ENCODE peak calls at places on chromosomes 13 and 19, in four cellular contexts. Q is K562, X is GM12878, R is HepG2. T is an unnamed sample.

GRCh38 chr13:91946498-91947070 is 548.2 kb downstream of the GPC5 start:
- DNase-seq in R (peak), Q (peak), X (no peak), T (peak)

GRCh38 chr19:40610396-40611064 is 9.4 kb downstream of the LTBP4 start:
- DNase-seq in Q (no peak), X (no peak), R (no peak), T (peak)

GRCh38 chr19:51784922-51785690 is 9.9 kb upstream of the FPR3 start:
- DNase-seq in X (peak), R (no peak), Q (peak), T (no peak)

GRCh38 chr19:28864577-28865042 is 348.3 kb downstream of the UQCRFS1 start:
- DNase-seq in X (no peak), R (no peak), Q (no peak), T (no peak)

GRCh38 chr19:46984077-46985010 is 35.3 kb upstream of the NPAS1 start:
- DNase-seq in R (peak), Q (no peak), X (no peak), T (peak)

GRCh38 chr13:99374994-99375805 is 68.0 kb upstream of the GPR183 start:
- DNase-seq in X (no peak), Q (no peak), R (no peak), T (no peak)

GRCh38 chr13:109271061-109271460 is 515.3 kb downstream of the IRS2 start:
- DNase-seq in X (no peak), Q (no peak), R (no peak), T (no peak)

GRCh38 chr19:33438016-33438671 is 64.6 kb downstream of the CEBPG start:
- DNase-seq in X (no peak), Q (no peak), R (no peak), T (peak)

GRCh38 chr13:49859568-49859967 is 67.1 kb upstream of the KPNA3 start:
- DNase-seq in R (peak), Q (no peak), X (no peak), T (no peak)

GRCh38 chr19:8397291-8397690 is 7.1 kb downstream of the RAB11B start:
- DNase-seq in R (no peak), Q (no peak), X (no peak), T (peak)

GRCh38 chr19:13573268-13573667 is 67.0 kb upstream of the CACNA1A start:
- DNase-seq in X (no peak), Q (no peak), R (no peak), T (no peak)

GRCh38 chr19:11481777-11482383 is 1.0 kb upstream of the ELAVL3 start:
- DNase-seq in Q (peak), R (peak), X (peak), T (peak)

GRCh38 chr13:107057028-107057427 is 489.1 kb upstream of the ARGLU1 start:
- DNase-seq in X (no peak), R (peak), Q (no peak), T (no peak)
- H2AFZ ChIP-seq in X (no peak), R (no peak), Q (no peak), T (no peak)

GRCh38 chr19:3978145-3978544 is 7.1 kb downstream of the EEF2 start:
- DNase-seq in Q (no peak), X (no peak), R (no peak), T (no peak)

GRCh38 chr19:3981373-3981735 is 3.9 kb downstream of the EEF2 start:
- DNase-seq in X (no peak), R (no peak), Q (no peak), T (no peak)

GRCh38 chr19:3980353-3981251 is 4.7 kb downstream of the EEF2 start:
- DNase-seq in R (no peak), Q (no peak), X (no peak), T (peak)

GRCh38 chr19:3979289-3979673 is 6.0 kb downstream of the EEF2 start:
- DNase-seq in X (no peak), R (no peak), Q (no peak), T (peak)

GRCh38 chr19:3979674-3980352 is 5.5 kb downstream of the EEF2 start:
- DNase-seq in R (no peak), Q (no peak), X (no peak), T (peak)
- TF ChIP-seq FOXM1 in R (no peak), Q (no peak), X (no peak), T (no peak)

DNA sequence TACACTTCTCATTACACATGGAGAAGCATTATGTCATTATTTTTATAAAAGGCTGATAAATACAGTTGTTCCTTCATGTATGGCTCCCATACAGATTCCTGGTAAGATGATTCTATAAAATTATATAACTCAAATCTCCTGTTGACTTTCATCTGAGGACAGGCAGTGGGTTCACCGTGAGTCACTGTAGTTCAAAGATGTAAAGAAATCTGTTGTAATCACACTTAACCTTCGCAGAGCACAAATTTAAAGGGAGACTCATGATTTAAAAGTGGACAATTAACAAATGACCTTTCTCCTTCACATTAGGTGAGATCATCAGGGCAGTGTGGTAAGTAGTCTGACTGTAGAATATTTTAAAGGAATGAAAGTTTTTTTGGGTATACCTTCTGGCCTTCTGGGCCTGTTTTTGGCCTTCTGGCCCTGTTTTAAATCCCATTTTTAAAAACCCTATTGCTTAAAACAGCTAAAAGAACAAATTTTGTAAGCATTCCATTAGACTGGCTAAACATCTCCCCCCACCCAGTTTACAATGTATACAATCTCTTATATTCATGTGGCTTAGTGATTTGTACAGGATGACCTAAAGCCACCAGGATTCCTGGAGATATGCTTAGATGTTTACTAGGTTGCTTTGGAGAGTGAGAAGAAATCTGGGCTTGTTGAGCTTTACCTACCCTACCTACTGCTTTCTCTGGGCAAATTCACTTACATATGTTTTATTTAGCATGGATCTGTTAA is 171.2 kb downstream of the ITGBL1 start:
- DNase-seq in X (no peak), Q (no peak), R (peak), T (no peak)
- TF ChIP-seq SMC3 in X (no peak), Q (no peak), R (no peak), T (no peak)

DNA sequence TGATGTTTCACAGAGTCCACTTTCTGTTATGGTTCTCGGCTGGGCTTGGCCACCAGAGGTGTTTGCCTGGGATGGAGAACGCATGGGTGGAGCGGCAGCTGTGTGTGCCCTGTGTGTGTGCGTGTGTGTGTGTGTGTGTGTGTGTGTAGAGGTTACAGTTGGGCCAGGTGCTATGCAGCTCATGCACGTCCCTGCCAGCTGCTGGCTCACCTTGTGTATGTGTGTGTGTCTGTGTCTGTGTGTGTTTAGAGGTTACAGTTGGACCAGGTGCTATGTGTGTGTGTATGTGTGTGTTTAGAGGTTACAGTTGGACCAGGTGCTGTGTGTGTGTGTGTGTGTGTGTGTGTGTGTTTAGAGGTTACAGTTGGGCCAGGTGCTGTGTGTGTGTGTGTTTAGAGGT is 33.0 kb upstream of the PEG3 start:
- DNase-seq in Q (no peak), X (no peak), R (no peak), T (no peak)
- H2AFZ ChIP-seq in Q (no peak), X (no peak), R (no peak), T (no peak)

DNA sequence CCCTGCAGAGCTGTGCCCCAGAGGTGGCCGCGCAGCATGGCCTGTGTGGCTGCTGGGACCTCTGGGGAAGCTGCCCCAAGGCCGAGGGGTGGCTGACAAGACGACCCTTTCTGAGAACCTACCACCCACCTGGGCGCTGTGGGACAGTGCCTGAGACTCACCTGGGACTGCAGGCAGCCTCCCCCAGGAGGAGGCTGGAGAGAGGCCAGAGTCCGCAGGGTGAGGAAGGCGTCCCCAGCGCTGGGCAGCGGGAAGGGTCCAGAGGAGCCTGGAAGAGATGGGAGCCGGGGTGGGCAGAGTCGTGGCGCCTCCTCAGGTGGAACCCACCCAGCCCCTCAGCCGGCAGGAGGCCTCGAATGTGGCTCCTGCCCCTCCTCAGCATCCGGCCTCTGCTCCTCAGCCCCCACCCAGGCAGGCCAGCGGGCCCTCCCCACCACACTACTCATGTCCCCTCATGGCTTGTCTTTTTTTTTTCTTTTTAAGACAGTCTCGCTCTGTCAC is 25.3 kb downstream of the CILP2 start:
- DNase-seq in Q (no peak), X (no peak), R (no peak), T (no peak)
- TF ChIP-seq FOXM1 in Q (no peak), X (no peak), R (no peak), T (no peak)

GRCh38 chr19:16661480-16662034 is 618 bp downstream of the TMEM38A start:
- DNase-seq in Q (peak), X (no peak), R (no peak), T (peak)

GRCh38 chr19:16657384-16657783 is 2.6 kb downstream of the SMIM7 start:
- DNase-seq in Q (no peak), R (no peak), X (no peak), T (no peak)

GRCh38 chr19:16659832-16660708 is at the start of gene SMIM7:
- DNase-seq in R (peak), Q (peak), X (peak), T (peak)

GRCh38 chr19:16659464-16659831 is 496 bp downstream of the SMIM7 start:
- DNase-seq in X (no peak), R (no peak), Q (no peak), T (no peak)

DNA sequence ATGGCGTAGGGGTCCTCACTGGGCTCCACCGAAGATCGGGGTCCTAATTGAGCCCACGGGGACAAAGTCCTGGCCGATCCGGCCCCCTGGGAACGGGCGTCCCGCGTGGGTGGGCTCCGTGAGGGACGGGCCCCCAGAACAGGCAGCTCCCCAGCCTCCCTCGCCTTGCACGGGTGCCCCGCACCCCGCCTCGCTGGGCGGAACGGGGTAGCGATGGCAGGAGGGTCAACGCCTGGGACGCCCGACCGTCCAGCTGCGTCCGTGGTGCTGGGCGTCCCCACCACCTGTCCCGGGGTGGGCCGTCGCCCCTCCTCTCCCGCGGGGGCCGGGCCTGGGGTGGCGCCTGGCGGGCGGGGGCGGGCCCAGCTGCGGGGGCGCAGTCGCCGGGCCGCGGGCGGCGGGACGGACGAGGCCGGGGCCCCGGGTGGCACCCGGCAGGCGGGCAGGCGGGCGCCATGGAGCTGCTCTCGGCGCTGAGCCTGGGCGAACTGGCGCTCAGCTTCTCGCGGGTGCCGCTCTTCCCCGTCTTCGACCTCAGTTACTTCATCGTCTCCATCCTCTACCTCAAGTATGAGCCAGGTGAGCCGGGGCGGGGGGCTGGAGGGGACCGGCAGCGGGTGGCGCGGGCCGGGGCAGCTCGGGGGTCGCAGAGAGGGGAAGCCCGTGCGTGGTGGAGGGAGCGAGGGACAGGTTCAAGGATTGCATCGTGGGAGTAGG is at the start of gene TMEM38A:
- DNase-seq in R (no peak), Q (peak), X (no peak), T (peak)
- TF ChIP-seq SMC3 in R (no peak), Q (no peak), X (no peak), T (no peak)

T was measured in SK-N-SH.